ENCODE peak calls at places on chromosomes 11 and 22, in ten cellular contexts. One of them, this sample, is unnamed. For H3K4me1, the result is how much of the 10 kb centered on the place peaks cover.

GRCh38 chr22:48422900-48423480 is 1404.7 kb downstream of the BRD1 start:
- DNase-seq in IMR-90: no peak
- DNase-seq in tibial artery: peak
- DNase-seq in CD8-positive, alpha-beta T cell: no peak
- DNase-seq in pancreas: no peak
- DNase-seq in GM23338: no peak
- DNase-seq in cardiac muscle cell: no peak
- DNase-seq in Peyer's patch: no peak
- DNase-seq in esophagus squamous epithelium: no peak
- DNase-seq in lung: no peak
- DNase-seq in this sample: no peak

GRCh38 chr11:121048464-121049233 is 24.7 kb downstream of the TBCEL start:
- DNase-seq in pancreas: no peak
- DNase-seq in tibial artery: no peak
- DNase-seq in GM23338: no peak
- DNase-seq in IMR-90: peak
- DNase-seq in lung: no peak
- DNase-seq in esophagus squamous epithelium: no peak
- DNase-seq in CD8-positive, alpha-beta T cell: no peak
- DNase-seq in Peyer's patch: no peak
- DNase-seq in cardiac muscle cell: no peak
- DNase-seq in this sample: no peak

GRCh38 chr11:69208190-69209037 is 52.7 kb downstream of the SMIM38 start:
- DNase-seq in Peyer's patch: no peak
- DNase-seq in tibial artery: peak
- DNase-seq in esophagus squamous epithelium: no peak
- DNase-seq in lung: no peak
- DNase-seq in pancreas: no peak
- DNase-seq in GM23338: no peak
- DNase-seq in cardiac muscle cell: no peak
- DNase-seq in CD8-positive, alpha-beta T cell: no peak
- DNase-seq in IMR-90: no peak
- DNase-seq in this sample: no peak

GRCh38 chr11:86435711-86436110 is 61.0 kb downstream of the CCDC81 start:
- DNase-seq in Peyer's patch: no peak
- DNase-seq in IMR-90: no peak
- DNase-seq in lung: no peak
- DNase-seq in tibial artery: no peak
- DNase-seq in esophagus squamous epithelium: no peak
- DNase-seq in pancreas: no peak
- DNase-seq in CD8-positive, alpha-beta T cell: no peak
- DNase-seq in cardiac muscle cell: no peak
- DNase-seq in GM23338: no peak
- DNase-seq in this sample: no peak

GRCh38 chr22:43855431-43855830 is 6.9 kb downstream of the SULT4A1 start:
- DNase-seq in tibial artery: peak
- DNase-seq in Peyer's patch: peak
- DNase-seq in IMR-90: no peak
- DNase-seq in CD8-positive, alpha-beta T cell: no peak
- DNase-seq in lung: no peak
- DNase-seq in cardiac muscle cell: no peak
- DNase-seq in esophagus squamous epithelium: no peak
- DNase-seq in GM23338: no peak
- DNase-seq in pancreas: peak
- DNase-seq in this sample: no peak

GRCh38 chr22:30178180-30179126 is 68.1 kb downstream of the LIF start:
- DNase-seq in lung: no peak
- DNase-seq in GM23338: no peak
- DNase-seq in cardiac muscle cell: no peak
- DNase-seq in IMR-90: no peak
- DNase-seq in tibial artery: no peak
- DNase-seq in Peyer's patch: no peak
- DNase-seq in esophagus squamous epithelium: no peak
- DNase-seq in pancreas: no peak
- DNase-seq in CD8-positive, alpha-beta T cell: peak
- DNase-seq in this sample: no peak

GRCh38 chr11:121194731-121195596 is 93.9 kb downstream of the TECTA start:
- DNase-seq in lung: peak
- DNase-seq in GM23338: peak
- DNase-seq in esophagus squamous epithelium: no peak
- DNase-seq in IMR-90: peak
- DNase-seq in Peyer's patch: no peak
- DNase-seq in cardiac muscle cell: peak
- DNase-seq in CD8-positive, alpha-beta T cell: peak
- DNase-seq in pancreas: no peak
- DNase-seq in tibial artery: no peak
- DNase-seq in this sample: no peak

GRCh38 chr22:45760682-45761081 is 89.0 kb downstream of the ATXN10 start:
- DNase-seq in lung: no peak
- DNase-seq in IMR-90: no peak
- DNase-seq in cardiac muscle cell: no peak
- DNase-seq in Peyer's patch: no peak
- DNase-seq in CD8-positive, alpha-beta T cell: no peak
- DNase-seq in esophagus squamous epithelium: no peak
- DNase-seq in tibial artery: no peak
- DNase-seq in GM23338: no peak
- DNase-seq in pancreas: no peak
- DNase-seq in this sample: no peak

GRCh38 chr22:20438678-20439492 is 1.3 kb upstream of the SCARF2 start:
- DNase-seq in esophagus squamous epithelium: no peak
- DNase-seq in IMR-90: no peak
- DNase-seq in pancreas: no peak
- DNase-seq in Peyer's patch: peak
- DNase-seq in lung: no peak
- DNase-seq in CD8-positive, alpha-beta T cell: no peak
- DNase-seq in tibial artery: peak
- DNase-seq in cardiac muscle cell: no peak
- DNase-seq in GM23338: peak
- DNase-seq in this sample: no peak

GRCh38 chr11:69353696-69354544 is 60.0 kb downstream of the MYEOV start:
- DNase-seq in GM23338: peak
- DNase-seq in Peyer's patch: peak
- DNase-seq in lung: peak
- DNase-seq in esophagus squamous epithelium: no peak
- DNase-seq in cardiac muscle cell: no peak
- DNase-seq in tibial artery: peak
- DNase-seq in IMR-90: no peak
- DNase-seq in pancreas: no peak
- DNase-seq in CD8-positive, alpha-beta T cell: no peak
- DNase-seq in this sample: peak

GRCh38 chr11:36777302-36777701 is 179.3 kb upstream of the RAG2 start:
- DNase-seq in tibial artery: no peak
- DNase-seq in CD8-positive, alpha-beta T cell: no peak
- DNase-seq in esophagus squamous epithelium: no peak
- DNase-seq in GM23338: no peak
- DNase-seq in pancreas: no peak
- DNase-seq in IMR-90: no peak
- DNase-seq in lung: no peak
- DNase-seq in Peyer's patch: no peak
- DNase-seq in cardiac muscle cell: no peak
- DNase-seq in this sample: no peak

DNA sequence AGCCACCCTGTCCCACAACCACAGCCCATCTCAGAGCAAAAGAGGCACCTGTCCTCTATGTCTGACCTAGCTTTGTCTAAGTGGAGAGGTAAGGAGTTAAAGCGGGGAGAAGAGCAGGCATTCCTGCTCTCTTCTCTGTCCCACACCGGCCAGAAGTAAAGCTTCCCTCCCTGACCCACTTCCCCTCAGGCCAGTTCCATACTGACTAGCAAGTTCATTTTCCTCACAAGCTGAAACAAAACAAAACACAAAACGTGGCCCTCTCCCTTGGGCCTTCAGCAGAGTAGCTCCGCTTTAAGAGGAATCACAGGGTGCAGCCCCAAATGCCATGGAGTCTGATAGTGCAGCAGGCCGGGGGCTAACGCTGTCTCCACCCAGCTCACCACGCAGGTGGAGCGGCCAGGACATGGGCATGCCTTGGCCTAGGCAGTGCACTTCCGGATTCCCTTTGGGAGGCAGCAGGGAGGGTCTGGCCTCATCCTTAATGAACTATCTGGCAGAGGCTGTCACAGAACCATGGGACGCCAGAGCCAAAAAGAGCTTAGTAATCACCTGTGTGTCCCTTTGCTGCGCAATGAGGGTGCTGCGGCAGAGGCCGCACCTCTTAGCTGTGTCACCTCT is 34.0 kb downstream of the FLI1 start:
- DNase-seq in lung: no peak
- DNase-seq in esophagus squamous epithelium: no peak
- DNase-seq in tibial artery: no peak
- DNase-seq in cardiac muscle cell: no peak
- DNase-seq in IMR-90: no peak
- DNase-seq in GM23338: no peak
- DNase-seq in Peyer's patch: no peak
- DNase-seq in CD8-positive, alpha-beta T cell: no peak
- DNase-seq in pancreas: no peak
- DNase-seq in this sample: no peak
- H3K4me1 ChIP-seq in lung: under half
- H3K4me1 ChIP-seq in esophagus squamous epithelium: under half
- H3K4me1 ChIP-seq in tibial artery: under half
- H3K4me1 ChIP-seq in cardiac muscle cell: under half
- H3K4me1 ChIP-seq in IMR-90: under half
- H3K4me1 ChIP-seq in GM23338: under half
- H3K4me1 ChIP-seq in Peyer's patch: under half
- H3K4me1 ChIP-seq in CD8-positive, alpha-beta T cell: half or more
- H3K4me1 ChIP-seq in pancreas: under half
- H3K4me1 ChIP-seq in this sample: half or more

DNA sequence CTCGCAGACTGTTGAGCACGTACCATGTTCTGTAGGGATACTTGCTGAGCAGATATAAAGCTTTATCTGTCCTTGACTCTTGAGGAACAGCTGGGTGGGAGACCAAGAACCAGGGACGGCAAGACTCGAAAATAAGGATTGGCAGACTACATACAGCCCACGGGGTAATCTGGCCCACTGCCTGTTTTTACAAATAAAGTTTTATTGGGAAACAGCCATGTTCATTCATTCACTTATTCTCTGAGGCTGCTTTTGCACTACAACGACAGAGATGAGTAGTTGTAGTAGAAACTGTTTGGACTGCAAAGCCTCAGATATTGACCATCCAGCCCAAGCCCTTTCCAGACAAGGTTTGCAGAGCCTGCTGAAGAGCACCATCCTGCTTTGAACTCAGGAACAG is 20.3 kb upstream of the RBM4B start:
- DNase-seq in tibial artery: no peak
- DNase-seq in cardiac muscle cell: no peak
- DNase-seq in IMR-90: no peak
- DNase-seq in esophagus squamous epithelium: no peak
- DNase-seq in Peyer's patch: no peak
- DNase-seq in CD8-positive, alpha-beta T cell: no peak
- DNase-seq in pancreas: no peak
- DNase-seq in GM23338: no peak
- DNase-seq in lung: no peak
- DNase-seq in this sample: no peak
- H3K27ac ChIP-seq in tibial artery: no peak
- H3K27ac ChIP-seq in cardiac muscle cell: no peak
- H3K27ac ChIP-seq in IMR-90: no peak
- H3K27ac ChIP-seq in esophagus squamous epithelium: no peak
- H3K27ac ChIP-seq in Peyer's patch: no peak
- H3K27ac ChIP-seq in CD8-positive, alpha-beta T cell: no peak
- H3K27ac ChIP-seq in pancreas: no peak
- H3K27ac ChIP-seq in GM23338: no peak
- H3K27ac ChIP-seq in lung: no peak
- H3K27ac ChIP-seq in this sample: no peak

DNA sequence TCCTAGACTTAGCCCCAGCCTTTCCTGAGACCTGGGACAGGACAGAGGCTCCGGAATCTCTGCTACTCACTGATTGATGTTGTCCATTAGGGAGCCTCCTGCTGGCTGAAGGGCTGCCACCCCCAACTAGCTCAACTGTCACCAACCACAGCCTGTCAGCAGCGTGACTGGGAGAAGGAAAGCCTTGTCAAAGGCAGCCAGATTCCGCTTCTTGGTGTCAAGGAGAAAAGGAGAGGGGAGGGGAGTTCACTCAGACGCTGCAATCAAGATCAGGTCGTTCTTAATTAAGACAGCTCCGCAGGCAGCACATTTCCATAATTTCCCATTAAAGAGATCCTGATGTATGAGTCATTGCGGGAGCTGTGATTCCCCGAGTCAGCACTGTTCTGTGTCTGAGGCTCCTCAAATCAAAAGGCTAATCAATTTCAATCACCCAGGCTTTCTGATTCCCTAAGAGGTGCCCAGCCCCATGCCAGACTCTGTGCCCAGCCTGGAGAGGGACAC is 152.8 kb upstream of the ZBED5 start:
- DNase-seq in lung: no peak
- DNase-seq in cardiac muscle cell: no peak
- DNase-seq in esophagus squamous epithelium: no peak
- DNase-seq in Peyer's patch: peak
- DNase-seq in IMR-90: peak
- DNase-seq in pancreas: no peak
- DNase-seq in GM23338: peak
- DNase-seq in tibial artery: peak
- DNase-seq in CD8-positive, alpha-beta T cell: no peak
- DNase-seq in this sample: peak
- TF ChIP-seq CTCF in lung: peak
- TF ChIP-seq CTCF in cardiac muscle cell: peak
- TF ChIP-seq CTCF in esophagus squamous epithelium: no peak
- TF ChIP-seq CTCF in Peyer's patch: peak
- TF ChIP-seq CTCF in IMR-90: no peak
- TF ChIP-seq CTCF in pancreas: no peak
- TF ChIP-seq CTCF in GM23338: peak
- TF ChIP-seq CTCF in tibial artery: peak
- TF ChIP-seq CTCF in CD8-positive, alpha-beta T cell: no peak
- TF ChIP-seq CTCF in this sample: peak

GRCh38 chr22:26515938-26516337 is 3.7 kb upstream of the TFIP11 start:
- DNase-seq in tibial artery: no peak
- DNase-seq in esophagus squamous epithelium: no peak
- DNase-seq in pancreas: no peak
- DNase-seq in cardiac muscle cell: no peak
- DNase-seq in IMR-90: no peak
- DNase-seq in Peyer's patch: no peak
- DNase-seq in GM23338: no peak
- DNase-seq in CD8-positive, alpha-beta T cell: no peak
- DNase-seq in lung: no peak
- DNase-seq in this sample: no peak

GRCh38 chr22:26513852-26514251 is 1.6 kb upstream of the TFIP11 start:
- DNase-seq in pancreas: no peak
- DNase-seq in esophagus squamous epithelium: no peak
- DNase-seq in CD8-positive, alpha-beta T cell: no peak
- DNase-seq in GM23338: no peak
- DNase-seq in Peyer's patch: no peak
- DNase-seq in IMR-90: no peak
- DNase-seq in tibial artery: no peak
- DNase-seq in lung: no peak
- DNase-seq in cardiac muscle cell: no peak
- DNase-seq in this sample: no peak

GRCh38 chr22:26516503-26516902 is 4.2 kb upstream of the TFIP11 start:
- DNase-seq in cardiac muscle cell: no peak
- DNase-seq in GM23338: no peak
- DNase-seq in esophagus squamous epithelium: no peak
- DNase-seq in pancreas: no peak
- DNase-seq in tibial artery: no peak
- DNase-seq in lung: no peak
- DNase-seq in Peyer's patch: no peak
- DNase-seq in IMR-90: no peak
- DNase-seq in CD8-positive, alpha-beta T cell: no peak
- DNase-seq in this sample: no peak

GRCh38 chr22:26512149-26512793 is at the start of gene TFIP11:
- DNase-seq in CD8-positive, alpha-beta T cell: peak
- DNase-seq in esophagus squamous epithelium: peak
- DNase-seq in GM23338: peak
- DNase-seq in IMR-90: peak
- DNase-seq in pancreas: peak
- DNase-seq in Peyer's patch: peak
- DNase-seq in lung: peak
- DNase-seq in cardiac muscle cell: peak
- DNase-seq in tibial artery: peak
- DNase-seq in this sample: peak

GRCh38 chr22:26514419-26515161 is 2.3 kb upstream of the TFIP11 start:
- DNase-seq in lung: no peak
- DNase-seq in pancreas: no peak
- DNase-seq in cardiac muscle cell: no peak
- DNase-seq in CD8-positive, alpha-beta T cell: no peak
- DNase-seq in Peyer's patch: no peak
- DNase-seq in IMR-90: no peak
- DNase-seq in tibial artery: no peak
- DNase-seq in GM23338: no peak
- DNase-seq in esophagus squamous epithelium: no peak
- DNase-seq in this sample: no peak
- H3K4me1 ChIP-seq in lung: under half
- H3K4me1 ChIP-seq in pancreas: under half
- H3K4me1 ChIP-seq in cardiac muscle cell: under half
- H3K4me1 ChIP-seq in CD8-positive, alpha-beta T cell: under half
- H3K4me1 ChIP-seq in Peyer's patch: under half
- H3K4me1 ChIP-seq in IMR-90: under half
- H3K4me1 ChIP-seq in tibial artery: under half
- H3K4me1 ChIP-seq in GM23338: under half
- H3K4me1 ChIP-seq in esophagus squamous epithelium: under half
- H3K4me1 ChIP-seq in this sample: under half

This sample was measured in right atrium auricular region.